ENCODE peak calls at places on chromosomes 13 and 19, in nine cellular contexts. One of them, this sample, is unnamed.

GRCh38 chr19:1941146-1942077 is at the start of gene CSNK1G2:
- DNase-seq in upper lobe of left lung: no peak
- DNase-seq in PC-9: no peak
- DNase-seq in epithelial cell of esophagus: no peak
- DNase-seq in brain microvascular endothelial cell: no peak
- DNase-seq in thoracic aorta: no peak
- DNase-seq in breast epithelium: no peak
- DNase-seq in CD8-positive, alpha-beta T cell: no peak
- DNase-seq in transverse colon: peak
- DNase-seq in this sample: peak

GRCh38 chr13:37313383-37313782 is 207.9 kb upstream of the CSNK1A1L start:
- DNase-seq in upper lobe of left lung: no peak
- DNase-seq in PC-9: no peak
- DNase-seq in epithelial cell of esophagus: peak
- DNase-seq in brain microvascular endothelial cell: peak
- DNase-seq in thoracic aorta: no peak
- DNase-seq in breast epithelium: no peak
- DNase-seq in CD8-positive, alpha-beta T cell: no peak
- DNase-seq in transverse colon: no peak
- DNase-seq in this sample: no peak

GRCh38 chr13:41722684-41723083 is 238.2 kb downstream of the VWA8 start:
- DNase-seq in upper lobe of left lung: no peak
- DNase-seq in PC-9: no peak
- DNase-seq in epithelial cell of esophagus: no peak
- DNase-seq in brain microvascular endothelial cell: no peak
- DNase-seq in thoracic aorta: no peak
- DNase-seq in breast epithelium: no peak
- DNase-seq in CD8-positive, alpha-beta T cell: no peak
- DNase-seq in transverse colon: no peak
- DNase-seq in this sample: no peak

GRCh38 chr13:61728468-61728867 is 312.8 kb upstream of the PCDH20 start:
- DNase-seq in upper lobe of left lung: no peak
- DNase-seq in PC-9: no peak
- DNase-seq in epithelial cell of esophagus: peak
- DNase-seq in brain microvascular endothelial cell: no peak
- DNase-seq in thoracic aorta: no peak
- DNase-seq in breast epithelium: no peak
- DNase-seq in CD8-positive, alpha-beta T cell: no peak
- DNase-seq in transverse colon: no peak
- DNase-seq in this sample: no peak

GRCh38 chr13:76397413-76397812 is 488.8 kb downstream of the KCTD12 start:
- DNase-seq in upper lobe of left lung: no peak
- DNase-seq in PC-9: no peak
- DNase-seq in epithelial cell of esophagus: no peak
- DNase-seq in brain microvascular endothelial cell: no peak
- DNase-seq in thoracic aorta: no peak
- DNase-seq in breast epithelium: no peak
- DNase-seq in CD8-positive, alpha-beta T cell: no peak
- DNase-seq in transverse colon: no peak
- DNase-seq in this sample: no peak

GRCh38 chr19:37963190-37963947 is 56.4 kb downstream of the SIPA1L3 start:
- DNase-seq in upper lobe of left lung: no peak
- DNase-seq in PC-9: no peak
- DNase-seq in epithelial cell of esophagus: no peak
- DNase-seq in brain microvascular endothelial cell: peak
- DNase-seq in thoracic aorta: no peak
- DNase-seq in breast epithelium: no peak
- DNase-seq in CD8-positive, alpha-beta T cell: no peak
- DNase-seq in transverse colon: no peak
- DNase-seq in this sample: no peak

GRCh38 chr13:51246411-51247298 is 24.5 kb downstream of the FAM124A start:
- DNase-seq in upper lobe of left lung: peak
- DNase-seq in PC-9: no peak
- DNase-seq in epithelial cell of esophagus: no peak
- DNase-seq in brain microvascular endothelial cell: no peak
- DNase-seq in thoracic aorta: no peak
- DNase-seq in breast epithelium: no peak
- DNase-seq in CD8-positive, alpha-beta T cell: no peak
- DNase-seq in transverse colon: peak
- DNase-seq in this sample: no peak

GRCh38 chr19:40519352-40520322 is 52.8 kb downstream of the SPTBN4 start:
- DNase-seq in upper lobe of left lung: peak
- DNase-seq in PC-9: no peak
- DNase-seq in epithelial cell of esophagus: peak
- DNase-seq in brain microvascular endothelial cell: peak
- DNase-seq in thoracic aorta: no peak
- DNase-seq in breast epithelium: no peak
- DNase-seq in CD8-positive, alpha-beta T cell: no peak
- DNase-seq in transverse colon: no peak
- DNase-seq in this sample: no peak

GRCh38 chr19:38692458-38693379 is 45.3 kb downstream of the ACTN4 start:
- DNase-seq in upper lobe of left lung: no peak
- DNase-seq in PC-9: peak
- DNase-seq in epithelial cell of esophagus: no peak
- DNase-seq in brain microvascular endothelial cell: no peak
- DNase-seq in thoracic aorta: no peak
- DNase-seq in breast epithelium: no peak
- DNase-seq in CD8-positive, alpha-beta T cell: no peak
- DNase-seq in transverse colon: no peak
- DNase-seq in this sample: no peak

GRCh38 chr13:91312324-91312723 is 35.2 kb upstream of the MIR17HG start:
- DNase-seq in upper lobe of left lung: no peak
- DNase-seq in PC-9: no peak
- DNase-seq in epithelial cell of esophagus: no peak
- DNase-seq in brain microvascular endothelial cell: no peak
- DNase-seq in thoracic aorta: no peak
- DNase-seq in breast epithelium: no peak
- DNase-seq in CD8-positive, alpha-beta T cell: no peak
- DNase-seq in transverse colon: no peak
- DNase-seq in this sample: no peak

GRCh38 chr13:22740264-22740663 is 440.5 kb upstream of the SGCG start:
- DNase-seq in upper lobe of left lung: no peak
- DNase-seq in PC-9: no peak
- DNase-seq in epithelial cell of esophagus: peak
- DNase-seq in brain microvascular endothelial cell: no peak
- DNase-seq in thoracic aorta: no peak
- DNase-seq in breast epithelium: no peak
- DNase-seq in CD8-positive, alpha-beta T cell: no peak
- DNase-seq in transverse colon: no peak
- DNase-seq in this sample: no peak

GRCh38 chr19:46755077-46755852 is 9.0 kb upstream of the STRN4 start:
- DNase-seq in upper lobe of left lung: peak
- DNase-seq in PC-9: no peak
- DNase-seq in epithelial cell of esophagus: no peak
- DNase-seq in brain microvascular endothelial cell: no peak
- DNase-seq in thoracic aorta: no peak
- DNase-seq in breast epithelium: no peak
- DNase-seq in CD8-positive, alpha-beta T cell: no peak
- DNase-seq in transverse colon: no peak
- DNase-seq in this sample: peak

GRCh38 chr19:5171711-5172110 is 168.9 kb downstream of the PTPRS start:
- DNase-seq in upper lobe of left lung: no peak
- DNase-seq in PC-9: peak
- DNase-seq in epithelial cell of esophagus: no peak
- DNase-seq in brain microvascular endothelial cell: no peak
- DNase-seq in thoracic aorta: no peak
- DNase-seq in breast epithelium: no peak
- DNase-seq in CD8-positive, alpha-beta T cell: no peak
- DNase-seq in transverse colon: no peak
- DNase-seq in this sample: no peak

GRCh38 chr13:26075498-26075897 is 23.7 kb upstream of the SHISA2 start:
- DNase-seq in upper lobe of left lung: no peak
- DNase-seq in PC-9: no peak
- DNase-seq in epithelial cell of esophagus: no peak
- DNase-seq in brain microvascular endothelial cell: no peak
- DNase-seq in thoracic aorta: no peak
- DNase-seq in breast epithelium: no peak
- DNase-seq in CD8-positive, alpha-beta T cell: no peak
- DNase-seq in transverse colon: no peak
- DNase-seq in this sample: no peak

DNA sequence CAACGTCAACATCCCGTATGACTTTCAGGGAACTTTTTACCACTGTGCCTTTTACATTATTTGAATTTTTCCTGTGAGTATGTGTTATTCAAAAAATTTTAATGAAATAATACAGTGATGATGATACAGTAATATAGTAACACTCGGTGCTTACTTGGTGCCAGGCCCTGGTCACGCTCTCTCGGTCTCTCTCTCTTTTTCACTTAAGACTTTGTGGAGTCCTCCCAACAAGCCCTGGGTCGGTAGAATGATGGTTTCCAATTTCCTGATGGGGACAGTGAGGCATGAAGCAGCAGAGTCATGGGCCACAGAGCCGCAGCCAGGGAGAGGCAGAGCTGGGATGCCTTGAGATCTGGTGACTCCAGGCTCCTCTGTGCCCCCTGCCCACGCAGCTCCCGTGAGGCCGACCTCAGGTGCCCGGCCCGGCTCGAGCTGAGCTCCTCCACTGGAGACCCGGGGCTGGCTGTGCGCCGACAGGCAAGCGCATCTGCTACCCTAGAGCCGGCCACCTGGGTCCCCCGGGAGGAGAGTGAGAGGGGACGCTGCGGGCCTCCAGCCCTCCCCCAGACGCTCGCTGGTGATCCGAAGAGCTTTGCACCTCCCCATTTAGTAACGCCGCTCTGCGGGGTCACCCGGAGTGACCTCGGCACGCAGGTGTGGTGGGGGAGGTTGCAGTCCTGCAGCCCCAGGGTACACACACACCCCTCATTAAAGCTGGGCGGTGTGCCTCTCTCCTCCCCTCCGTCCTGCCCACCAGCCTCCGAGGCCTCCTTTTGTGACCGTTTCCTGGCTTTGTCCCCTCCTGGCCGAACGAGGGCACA is 4.4 kb upstream of the SBK3 start:
- DNase-seq in upper lobe of left lung: peak
- DNase-seq in PC-9: peak
- DNase-seq in epithelial cell of esophagus: peak
- DNase-seq in brain microvascular endothelial cell: peak
- DNase-seq in thoracic aorta: no peak
- DNase-seq in breast epithelium: no peak
- DNase-seq in CD8-positive, alpha-beta T cell: no peak
- DNase-seq in transverse colon: peak
- DNase-seq in this sample: no peak
- TF ChIP-seq CTCF in upper lobe of left lung: no peak
- TF ChIP-seq CTCF in PC-9: no peak
- TF ChIP-seq CTCF in epithelial cell of esophagus: no peak
- TF ChIP-seq CTCF in brain microvascular endothelial cell: peak
- TF ChIP-seq CTCF in thoracic aorta: no peak
- TF ChIP-seq CTCF in breast epithelium: no peak
- TF ChIP-seq CTCF in CD8-positive, alpha-beta T cell: no peak
- TF ChIP-seq CTCF in transverse colon: no peak
- TF ChIP-seq CTCF in this sample: no peak

DNA sequence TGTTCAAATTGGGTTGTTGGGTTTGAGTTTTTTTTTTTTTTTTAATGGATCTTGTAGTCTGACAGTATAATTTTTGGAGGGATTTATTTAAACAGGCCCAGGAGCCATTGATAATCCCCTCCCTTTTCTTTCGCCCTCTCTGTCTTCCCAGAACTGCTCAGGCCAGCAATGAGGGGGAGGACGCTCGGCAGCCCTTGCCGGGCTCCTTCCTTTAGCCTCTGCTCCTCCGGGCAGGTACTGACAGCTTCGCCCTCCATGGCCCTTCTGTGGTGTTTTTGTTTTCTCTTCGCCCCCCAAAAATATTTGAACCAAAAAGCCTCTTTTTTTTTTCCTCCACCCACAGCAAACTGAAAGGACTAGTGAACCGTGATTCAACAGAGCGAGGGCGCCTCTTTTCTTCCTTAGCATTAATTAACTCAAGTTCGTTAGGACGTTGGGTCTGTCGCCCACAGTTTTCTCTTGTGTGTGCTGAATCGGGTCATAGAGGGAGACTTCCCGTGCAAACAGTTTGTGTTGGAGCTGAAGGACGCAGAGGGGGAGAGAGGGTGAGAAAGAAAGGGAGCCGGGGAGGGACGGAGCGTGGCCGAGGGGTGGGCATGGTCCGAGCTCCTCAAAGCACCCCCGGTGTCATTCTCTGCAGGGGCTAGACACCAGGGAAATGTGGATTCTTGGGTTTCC is 21.5 kb downstream of the NFIX start:
- DNase-seq in upper lobe of left lung: no peak
- DNase-seq in PC-9: no peak
- DNase-seq in epithelial cell of esophagus: no peak
- DNase-seq in brain microvascular endothelial cell: no peak
- DNase-seq in thoracic aorta: no peak
- DNase-seq in breast epithelium: no peak
- DNase-seq in CD8-positive, alpha-beta T cell: no peak
- DNase-seq in transverse colon: no peak
- DNase-seq in this sample: no peak
- H3K4me3 ChIP-seq in upper lobe of left lung: no peak
- H3K4me3 ChIP-seq in PC-9: no peak
- H3K4me3 ChIP-seq in epithelial cell of esophagus: peak
- H3K4me3 ChIP-seq in brain microvascular endothelial cell: no peak
- H3K4me3 ChIP-seq in thoracic aorta: peak
- H3K4me3 ChIP-seq in breast epithelium: peak
- H3K4me3 ChIP-seq in CD8-positive, alpha-beta T cell: no peak
- H3K4me3 ChIP-seq in transverse colon: no peak
- H3K4me3 ChIP-seq in this sample: peak

DNA sequence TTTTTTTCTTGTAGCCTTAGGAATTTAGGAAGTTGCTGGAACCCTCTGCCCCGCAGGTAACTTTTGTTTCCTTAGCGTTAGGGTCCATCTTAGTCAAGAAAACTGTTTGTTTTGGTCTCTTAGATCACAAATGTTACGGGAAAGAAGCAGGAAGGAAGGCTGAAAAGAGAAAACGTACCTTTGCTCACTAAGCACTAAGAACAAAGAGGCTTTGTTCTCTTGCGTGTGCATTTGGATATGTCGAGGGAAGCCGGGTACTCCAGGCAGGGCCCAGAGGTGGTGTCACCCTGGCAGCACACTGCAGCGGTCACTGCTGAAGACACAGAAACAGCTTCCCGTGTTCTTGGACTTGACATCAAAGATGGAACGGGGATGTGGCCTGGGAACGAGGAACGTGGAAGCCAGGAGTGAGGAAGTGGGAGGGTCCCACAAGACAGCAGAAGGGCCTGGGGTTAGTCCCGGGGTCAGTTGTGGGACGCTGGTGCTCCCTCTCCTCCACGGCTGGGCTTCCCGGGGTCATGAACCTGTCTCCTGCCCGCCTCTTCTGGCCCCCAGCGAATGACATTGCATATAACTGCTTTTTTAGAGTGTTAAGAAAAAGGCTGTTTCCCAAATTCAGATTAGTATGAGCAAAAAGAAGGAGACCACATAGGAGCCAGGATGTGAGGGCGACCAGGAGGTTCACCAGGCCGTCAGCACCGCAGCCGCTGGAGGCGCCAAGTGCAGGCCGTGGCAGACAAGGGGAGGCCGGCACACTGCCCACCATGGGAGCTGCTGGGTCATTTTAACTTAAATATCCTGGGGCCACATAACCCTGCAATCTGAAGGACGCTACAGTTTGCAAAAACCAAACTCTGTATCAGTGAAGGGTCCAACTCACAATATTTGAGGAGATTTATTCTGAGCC is 31.6 kb downstream of the ATP11A start:
- DNase-seq in upper lobe of left lung: peak
- DNase-seq in PC-9: no peak
- DNase-seq in epithelial cell of esophagus: no peak
- DNase-seq in brain microvascular endothelial cell: no peak
- DNase-seq in thoracic aorta: no peak
- DNase-seq in breast epithelium: no peak
- DNase-seq in CD8-positive, alpha-beta T cell: no peak
- DNase-seq in transverse colon: no peak
- DNase-seq in this sample: peak
- TF ChIP-seq CTCF in upper lobe of left lung: no peak
- TF ChIP-seq CTCF in PC-9: no peak
- TF ChIP-seq CTCF in epithelial cell of esophagus: no peak
- TF ChIP-seq CTCF in brain microvascular endothelial cell: no peak
- TF ChIP-seq CTCF in thoracic aorta: no peak
- TF ChIP-seq CTCF in breast epithelium: no peak
- TF ChIP-seq CTCF in CD8-positive, alpha-beta T cell: no peak
- TF ChIP-seq CTCF in transverse colon: no peak
- TF ChIP-seq CTCF in this sample: no peak

GRCh38 chr13:73767747-73768315 is 366.4 kb downstream of the KLF12 start:
- DNase-seq in upper lobe of left lung: no peak
- DNase-seq in PC-9: no peak
- DNase-seq in epithelial cell of esophagus: peak
- DNase-seq in brain microvascular endothelial cell: no peak
- DNase-seq in thoracic aorta: no peak
- DNase-seq in breast epithelium: no peak
- DNase-seq in CD8-positive, alpha-beta T cell: peak
- DNase-seq in transverse colon: no peak
- DNase-seq in this sample: no peak
- H3K4me3 ChIP-seq in upper lobe of left lung: no peak
- H3K4me3 ChIP-seq in PC-9: no peak
- H3K4me3 ChIP-seq in epithelial cell of esophagus: no peak
- H3K4me3 ChIP-seq in brain microvascular endothelial cell: no peak
- H3K4me3 ChIP-seq in thoracic aorta: no peak
- H3K4me3 ChIP-seq in breast epithelium: no peak
- H3K4me3 ChIP-seq in CD8-positive, alpha-beta T cell: no peak
- H3K4me3 ChIP-seq in transverse colon: no peak
- H3K4me3 ChIP-seq in this sample: no peak